ENCODE peak calls at places on chromosomes 7 and 10, in eight cellular contexts. B is effector CD4-positive, alpha-beta T cell; D is NCI-H345; G is sigmoid colon; S is mucosa of descending colon; P is fibroblast of the aortic adventitia; O is NCI-H1417; M is psoas muscle. A is an unnamed sample.

GRCh38 chr10:1049425-1049958 is 573 bp upstream of the IDI1 start:
- DNase-seq in M (no peak), D (no peak), S (peak; percentile 65), O (no peak), G (no peak), B (no peak), P (no peak), A (no peak)

GRCh38 chr7:103811997-103812396 is 177.5 kb downstream of the RELN start:
- DNase-seq in S (peak; percentile 33), M (no peak), G (no peak), P (no peak), O (no peak), B (no peak), D (peak; percentile 4), A (no peak)

GRCh38 chr10:52755297-52756062 is 17.1 kb downstream of the MBL2 start:
- DNase-seq in B (no peak), M (no peak), O (no peak), G (no peak), P (peak; percentile 39), S (peak; percentile 16), D (no peak), A (no peak)

GRCh38 chr7:117937726-117938483 is 64.7 kb upstream of the CTTNBP2 start:
- DNase-seq in M (no peak), O (peak; percentile 89), B (no peak), G (no peak), D (peak; percentile 31), P (no peak), S (no peak), A (no peak)

GRCh38 chr7:13850185-13850752 is 139.2 kb downstream of the ETV1 start:
- DNase-seq in S (peak; percentile 41), B (peak; percentile 23), P (peak; percentile 95), M (no peak), D (peak; percentile 45), O (peak; percentile 18), G (no peak), A (peak; percentile 44)

GRCh38 chr10:119268871-119269506 is 61.6 kb downstream of the GRK5 start:
- DNase-seq in M (no peak), D (no peak), S (no peak), G (no peak), O (no peak), P (no peak), B (peak; percentile 77), A (no peak)

GRCh38 chr10:43093423-43094090 is 16.7 kb downstream of the RET start:
- DNase-seq in B (no peak), S (no peak), D (peak; percentile 64), G (no peak), P (no peak), M (no peak), O (no peak), A (no peak)

GRCh38 chr7:141295367-141295895 is 221.6 kb downstream of the TMEM178B start:
- DNase-seq in S (no peak), M (no peak), G (no peak), B (no peak), P (no peak), D (peak; percentile 76), O (peak; percentile 99), A (no peak)

GRCh38 chr7:36129048-36129534 is 24.0 kb upstream of the EEPD1 start:
- DNase-seq in M (peak; percentile 45), O (peak; percentile 30), P (peak; percentile 60), D (peak; percentile 26), G (no peak), B (no peak), S (peak; percentile 60), A (no peak)

GRCh38 chr10:12501324-12501723 is 152.0 kb downstream of the CAMK1D start:
- DNase-seq in O (no peak), P (no peak), M (no peak), S (no peak), B (no peak), G (peak; percentile 9), D (peak; percentile 37), A (no peak)

GRCh38 chr10:84715911-84716310 is 387.5 kb downstream of the CCSER2 start:
- DNase-seq in P (no peak), G (no peak), M (no peak), D (peak; percentile 14), S (peak; percentile 35), O (peak; percentile 8), B (no peak), A (no peak)

GRCh38 chr10:49164587-49165188 is 23.5 kb downstream of the TMEM273 start:
- DNase-seq in S (peak; percentile 48), G (no peak), B (no peak), O (no peak), D (peak; percentile 2), M (no peak), P (peak; percentile 44), A (no peak)

GRCh38 chr7:29865526-29865925 is 59.2 kb downstream of the WIPF3 start:
- DNase-seq in B (no peak), S (no peak), O (no peak), D (no peak), P (peak; percentile 90), G (no peak), M (no peak), A (no peak)

GRCh38 chr7:7324698-7325097 is 142.4 kb downstream of the C1GALT1 start:
- DNase-seq in O (no peak), B (no peak), D (no peak), G (no peak), P (no peak), M (no peak), S (no peak), A (no peak)

GRCh38 chr10:102678842-102679289 is 34.6 kb downstream of the TRIM8 start:
- DNase-seq in M (peak; percentile 66), G (peak; percentile 69), B (no peak), D (peak; percentile 65), S (peak; percentile 77), O (no peak), P (no peak), A (peak; percentile 53)

GRCh38 chr7:133265821-133266220 is 12.9 kb downstream of the EXOC4 start:
- DNase-seq in M (no peak), P (no peak), G (no peak), B (no peak), O (no peak), S (no peak), D (no peak), A (no peak)